ENCODE peak calls at places on chromosomes 16 and 17, in five cellular contexts. One of them, this sample, is unnamed.

GRCh38 chr17:40320771-40321501 is 12.0 kb downstream of the RARA start:
- DNase-seq in CD8-positive, alpha-beta T cell: no peak
- DNase-seq in stomach: no peak
- DNase-seq in mucosa of descending colon: peak
- DNase-seq in left ventricle myocardium inferior: peak
- DNase-seq in this sample: no peak

GRCh38 chr16:84383106-84383505 is 14.8 kb downstream of the ATP2C2 start:
- DNase-seq in CD8-positive, alpha-beta T cell: no peak
- DNase-seq in stomach: no peak
- DNase-seq in mucosa of descending colon: no peak
- DNase-seq in left ventricle myocardium inferior: no peak
- DNase-seq in this sample: no peak

GRCh38 chr16:10886739-10887269 is 9.8 kb downstream of the CIITA start:
- DNase-seq in CD8-positive, alpha-beta T cell: no peak
- DNase-seq in stomach: no peak
- DNase-seq in mucosa of descending colon: no peak
- DNase-seq in left ventricle myocardium inferior: no peak
- DNase-seq in this sample: peak

GRCh38 chr16:3020247-3020603 is at the start of gene TNFRSF12A:
- DNase-seq in CD8-positive, alpha-beta T cell: peak
- DNase-seq in stomach: peak
- DNase-seq in mucosa of descending colon: peak
- DNase-seq in left ventricle myocardium inferior: peak
- DNase-seq in this sample: peak

GRCh38 chr17:29241015-29241963 is 5.4 kb upstream of the CRYBA1 start:
- DNase-seq in CD8-positive, alpha-beta T cell: no peak
- DNase-seq in stomach: no peak
- DNase-seq in mucosa of descending colon: no peak
- DNase-seq in left ventricle myocardium inferior: no peak
- DNase-seq in this sample: peak

GRCh38 chr16:9820481-9821246 is 361.6 kb downstream of the GRIN2A start:
- DNase-seq in CD8-positive, alpha-beta T cell: no peak
- DNase-seq in stomach: no peak
- DNase-seq in mucosa of descending colon: no peak
- DNase-seq in left ventricle myocardium inferior: no peak
- DNase-seq in this sample: no peak

GRCh38 chr16:78258651-78259050 is 159.2 kb downstream of the WWOX start:
- DNase-seq in CD8-positive, alpha-beta T cell: no peak
- DNase-seq in stomach: no peak
- DNase-seq in mucosa of descending colon: no peak
- DNase-seq in left ventricle myocardium inferior: no peak
- DNase-seq in this sample: no peak

GRCh38 chr16:50282955-50283631 is 16.7 kb downstream of the ADCY7 start:
- DNase-seq in CD8-positive, alpha-beta T cell: no peak
- DNase-seq in stomach: no peak
- DNase-seq in mucosa of descending colon: peak
- DNase-seq in left ventricle myocardium inferior: no peak
- DNase-seq in this sample: no peak

GRCh38 chr17:9806709-9807108 is 15.2 kb downstream of the GSG1L2 start:
- DNase-seq in CD8-positive, alpha-beta T cell: no peak
- DNase-seq in stomach: no peak
- DNase-seq in mucosa of descending colon: no peak
- DNase-seq in left ventricle myocardium inferior: no peak
- DNase-seq in this sample: no peak

GRCh38 chr16:70529051-70529777 is 5.6 kb downstream of the SF3B3 start:
- DNase-seq in CD8-positive, alpha-beta T cell: no peak
- DNase-seq in stomach: no peak
- DNase-seq in mucosa of descending colon: no peak
- DNase-seq in left ventricle myocardium inferior: no peak
- DNase-seq in this sample: peak

GRCh38 chr17:42720996-42721583 is 23.8 kb downstream of the EZH1 start:
- DNase-seq in CD8-positive, alpha-beta T cell: no peak
- DNase-seq in stomach: no peak
- DNase-seq in mucosa of descending colon: no peak
- DNase-seq in left ventricle myocardium inferior: no peak
- DNase-seq in this sample: peak

GRCh38 chr16:89898201-89898967 is 20.3 kb upstream of the MC1R start:
- DNase-seq in CD8-positive, alpha-beta T cell: no peak
- DNase-seq in stomach: no peak
- DNase-seq in mucosa of descending colon: peak
- DNase-seq in left ventricle myocardium inferior: no peak
- DNase-seq in this sample: no peak

GRCh38 chr17:73782641-73783381 is 138.6 kb upstream of the SDK2 start:
- DNase-seq in CD8-positive, alpha-beta T cell: no peak
- DNase-seq in stomach: no peak
- DNase-seq in mucosa of descending colon: no peak
- DNase-seq in left ventricle myocardium inferior: no peak
- DNase-seq in this sample: peak

GRCh38 chr17:80825471-80826345 is 165.9 kb upstream of the CHMP6 start:
- DNase-seq in CD8-positive, alpha-beta T cell: no peak
- DNase-seq in stomach: no peak
- DNase-seq in mucosa of descending colon: no peak
- DNase-seq in left ventricle myocardium inferior: no peak
- DNase-seq in this sample: no peak

GRCh38 chr16:49760815-49761214 is 95.1 kb downstream of the ZNF423 start:
- DNase-seq in CD8-positive, alpha-beta T cell: no peak
- DNase-seq in stomach: no peak
- DNase-seq in mucosa of descending colon: no peak
- DNase-seq in left ventricle myocardium inferior: no peak
- DNase-seq in this sample: no peak

GRCh38 chr16:10323528-10323869 is 62.4 kb upstream of the ATF7IP2 start:
- DNase-seq in CD8-positive, alpha-beta T cell: no peak
- DNase-seq in stomach: no peak
- DNase-seq in mucosa of descending colon: no peak
- DNase-seq in left ventricle myocardium inferior: no peak
- DNase-seq in this sample: no peak

GRCh38 chr17:19333736-19334290 is 28.7 kb downstream of the B9D1 start:
- DNase-seq in CD8-positive, alpha-beta T cell: no peak
- DNase-seq in stomach: peak
- DNase-seq in mucosa of descending colon: no peak
- DNase-seq in left ventricle myocardium inferior: no peak
- DNase-seq in this sample: no peak

GRCh38 chr17:21452377-21453143 is 76.4 kb downstream of the KCNJ12 start:
- DNase-seq in CD8-positive, alpha-beta T cell: no peak
- DNase-seq in stomach: peak
- DNase-seq in mucosa of descending colon: peak
- DNase-seq in left ventricle myocardium inferior: peak
- DNase-seq in this sample: no peak

GRCh38 chr16:88697831-88698693 is 8.1 kb downstream of the RNF166 start:
- DNase-seq in CD8-positive, alpha-beta T cell: no peak
- DNase-seq in stomach: no peak
- DNase-seq in mucosa of descending colon: no peak
- DNase-seq in left ventricle myocardium inferior: no peak
- DNase-seq in this sample: no peak

GRCh38 chr17:76048711-76049110 is 21.6 kb upstream of the EVPL start:
- DNase-seq in CD8-positive, alpha-beta T cell: no peak
- DNase-seq in stomach: no peak
- DNase-seq in mucosa of descending colon: no peak
- DNase-seq in left ventricle myocardium inferior: no peak
- DNase-seq in this sample: no peak

GRCh38 chr17:6279659-6280058 is 155.3 kb downstream of the AIPL1 start:
- DNase-seq in CD8-positive, alpha-beta T cell: no peak
- DNase-seq in stomach: no peak
- DNase-seq in mucosa of descending colon: no peak
- DNase-seq in left ventricle myocardium inferior: no peak
- DNase-seq in this sample: peak

GRCh38 chr16:24820522-24820921 is 25.2 kb upstream of the SLC5A11 start:
- DNase-seq in CD8-positive, alpha-beta T cell: no peak
- DNase-seq in stomach: no peak
- DNase-seq in mucosa of descending colon: no peak
- DNase-seq in left ventricle myocardium inferior: no peak
- DNase-seq in this sample: no peak

GRCh38 chr17:70172921-70173320 is 3.6 kb downstream of the KCNJ2 start:
- DNase-seq in CD8-positive, alpha-beta T cell: no peak
- DNase-seq in stomach: no peak
- DNase-seq in mucosa of descending colon: no peak
- DNase-seq in left ventricle myocardium inferior: no peak
- DNase-seq in this sample: no peak

GRCh38 chr17:2275722-2276121 is 27.9 kb downstream of the SMG6 start:
- DNase-seq in CD8-positive, alpha-beta T cell: no peak
- DNase-seq in stomach: no peak
- DNase-seq in mucosa of descending colon: no peak
- DNase-seq in left ventricle myocardium inferior: no peak
- DNase-seq in this sample: no peak

GRCh38 chr17:45784583-45785372 is 658 bp downstream of the CRHR1 start:
- DNase-seq in CD8-positive, alpha-beta T cell: peak
- DNase-seq in stomach: peak
- DNase-seq in mucosa of descending colon: no peak
- DNase-seq in left ventricle myocardium inferior: peak
- DNase-seq in this sample: no peak
- H3K4me3 ChIP-seq in CD8-positive, alpha-beta T cell: peak
- H3K4me3 ChIP-seq in stomach: peak
- H3K4me3 ChIP-seq in mucosa of descending colon: no peak
- H3K4me3 ChIP-seq in left ventricle myocardium inferior: peak
- H3K4me3 ChIP-seq in this sample: no peak

GRCh38 chr16:57735755-57736418 is at the start of gene KATNB1:
- DNase-seq in CD8-positive, alpha-beta T cell: no peak
- DNase-seq in stomach: no peak
- DNase-seq in mucosa of descending colon: no peak
- DNase-seq in left ventricle myocardium inferior: peak
- DNase-seq in this sample: no peak

GRCh38 chr16:57734925-57735754 is 430 bp upstream of the KATNB1 start:
- DNase-seq in CD8-positive, alpha-beta T cell: peak
- DNase-seq in stomach: peak
- DNase-seq in mucosa of descending colon: peak
- DNase-seq in left ventricle myocardium inferior: peak
- DNase-seq in this sample: peak

GRCh38 chr16:57734308-57734924 is 1.2 kb upstream of the KATNB1 start:
- DNase-seq in CD8-positive, alpha-beta T cell: peak
- DNase-seq in stomach: no peak
- DNase-seq in mucosa of descending colon: no peak
- DNase-seq in left ventricle myocardium inferior: no peak
- DNase-seq in this sample: no peak

GRCh38 chr16:57738844-57739243 is 3.3 kb downstream of the KATNB1 start:
- DNase-seq in CD8-positive, alpha-beta T cell: no peak
- DNase-seq in stomach: no peak
- DNase-seq in mucosa of descending colon: no peak
- DNase-seq in left ventricle myocardium inferior: no peak
- DNase-seq in this sample: no peak

GRCh38 chr16:57736419-57737281 is 1.1 kb downstream of the KATNB1 start:
- DNase-seq in CD8-positive, alpha-beta T cell: peak
- DNase-seq in stomach: peak
- DNase-seq in mucosa of descending colon: peak
- DNase-seq in left ventricle myocardium inferior: peak
- DNase-seq in this sample: peak
- TF ChIP-seq CTCF in CD8-positive, alpha-beta T cell: no peak
- TF ChIP-seq CTCF in stomach: no peak
- TF ChIP-seq CTCF in mucosa of descending colon: no peak
- TF ChIP-seq CTCF in left ventricle myocardium inferior: peak
- TF ChIP-seq CTCF in this sample: no peak

GRCh38 chr17:61405047-61405685 is 5.5 kb downstream of the TBX2 start:
- DNase-seq in CD8-positive, alpha-beta T cell: no peak
- DNase-seq in stomach: no peak
- DNase-seq in mucosa of descending colon: peak
- DNase-seq in left ventricle myocardium inferior: no peak
- DNase-seq in this sample: no peak

GRCh38 chr17:61405686-61406542 is 6.3 kb downstream of the TBX2 start:
- DNase-seq in CD8-positive, alpha-beta T cell: no peak
- DNase-seq in stomach: no peak
- DNase-seq in mucosa of descending colon: peak
- DNase-seq in left ventricle myocardium inferior: peak
- DNase-seq in this sample: no peak

GRCh38 chr17:61402978-61403845 is 3.6 kb downstream of the TBX2 start:
- DNase-seq in CD8-positive, alpha-beta T cell: no peak
- DNase-seq in stomach: no peak
- DNase-seq in mucosa of descending colon: peak
- DNase-seq in left ventricle myocardium inferior: no peak
- DNase-seq in this sample: no peak

GRCh38 chr17:61403846-61404701 is 4.4 kb downstream of the TBX2 start:
- DNase-seq in CD8-positive, alpha-beta T cell: no peak
- DNase-seq in stomach: no peak
- DNase-seq in mucosa of descending colon: peak
- DNase-seq in left ventricle myocardium inferior: no peak
- DNase-seq in this sample: no peak

DNA sequence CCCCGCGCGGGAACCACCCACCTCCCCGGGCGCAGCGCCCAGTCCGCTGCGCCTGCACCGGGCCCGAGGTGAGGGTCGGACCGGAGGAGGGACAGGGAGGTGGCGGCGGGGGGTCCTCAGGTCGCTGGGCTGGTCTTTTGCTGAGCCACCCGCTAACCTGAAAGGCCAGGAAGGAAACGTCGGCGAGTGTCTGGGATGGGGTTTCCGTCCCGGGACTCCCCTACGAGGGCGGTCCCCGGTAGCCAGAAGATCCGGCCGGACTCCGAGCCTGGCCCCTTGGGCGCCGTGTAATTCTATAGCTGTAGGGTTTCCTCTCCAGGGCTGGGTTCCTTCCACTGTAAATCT is 5.0 kb downstream of the TBX2 start:
- DNase-seq in CD8-positive, alpha-beta T cell: no peak
- DNase-seq in stomach: no peak
- DNase-seq in mucosa of descending colon: no peak
- DNase-seq in left ventricle myocardium inferior: no peak
- DNase-seq in this sample: no peak
- H3K4me3 ChIP-seq in CD8-positive, alpha-beta T cell: peak
- H3K4me3 ChIP-seq in stomach: peak
- H3K4me3 ChIP-seq in mucosa of descending colon: no peak
- H3K4me3 ChIP-seq in left ventricle myocardium inferior: peak
- H3K4me3 ChIP-seq in this sample: no peak

DNA sequence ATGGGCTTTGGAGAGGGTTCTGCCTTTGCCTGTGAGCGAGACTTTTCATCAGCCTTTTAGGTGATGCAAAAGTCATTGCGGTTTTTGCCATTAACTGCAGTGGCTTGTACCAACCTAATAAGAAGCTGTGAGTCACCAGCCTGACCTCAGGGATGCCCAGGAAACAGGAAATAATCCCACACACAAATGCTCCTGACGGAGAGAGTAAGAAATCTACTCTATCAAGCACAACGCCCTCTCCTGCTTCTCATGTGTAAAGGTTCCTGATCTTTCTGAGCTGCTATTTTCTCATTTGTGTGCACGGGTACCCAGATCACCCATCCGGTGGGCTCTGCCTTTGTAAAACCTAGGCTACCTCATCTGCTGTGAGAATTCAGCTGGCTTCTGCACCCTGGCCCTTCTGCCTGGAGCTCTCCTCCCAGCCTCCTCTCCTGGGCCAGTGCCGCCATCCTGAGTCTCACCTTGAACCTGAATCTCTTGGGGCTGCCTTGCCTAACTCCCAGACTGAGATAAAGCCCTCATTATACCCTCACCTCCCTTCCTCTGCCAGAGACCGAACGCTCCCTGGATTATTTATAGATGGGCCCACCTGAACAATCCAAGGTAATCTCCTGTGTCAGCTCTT is 299.7 kb downstream of the C16orf95 start:
- DNase-seq in CD8-positive, alpha-beta T cell: no peak
- DNase-seq in stomach: no peak
- DNase-seq in mucosa of descending colon: no peak
- DNase-seq in left ventricle myocardium inferior: no peak
- DNase-seq in this sample: no peak
- TF ChIP-seq CTCF in CD8-positive, alpha-beta T cell: no peak
- TF ChIP-seq CTCF in stomach: no peak
- TF ChIP-seq CTCF in mucosa of descending colon: no peak
- TF ChIP-seq CTCF in left ventricle myocardium inferior: no peak
- TF ChIP-seq CTCF in this sample: no peak